ENCODE peak calls at places on chromosomes 11 and 22, in ten cellular contexts. S is A549, B is AG04450, Q is foreskin keratinocyte, K is GM12878, F is colonic mucosa, X is prostate gland, C is endodermal cell, D is kidney epithelial cell, I is heart right ventricle. O is an unnamed sample.

GRCh38 chr22:39026509-39027150 is 5.7 kb downstream of the APOBEC3D start:
- DNase-seq in X (no peak), D (no peak), Q (no peak), S (no peak), K (no peak), C (no peak), F (no peak), I (no peak), B (no peak), O (no peak)

GRCh38 chr11:85835729-85836128 is 19.5 kb upstream of the CCDC83 start:
- DNase-seq in F (no peak), S (no peak), C (no peak), D (no peak), B (no peak), K (no peak), I (no peak), Q (no peak), X (no peak), O (no peak)

GRCh38 chr11:69249641-69250502 is 44.1 kb upstream of the MYEOV start:
- DNase-seq in K (no peak), S (no peak), X (no peak), C (peak), Q (peak), F (no peak), B (peak), D (no peak), I (no peak), O (no peak)

GRCh38 chr11:61827573-61828378 is at the start of gene FADS2:
- DNase-seq in D (peak), K (peak), S (peak), B (peak), C (peak), F (peak), I (peak), X (peak), Q (peak), O (peak)

GRCh38 chr11:119377112-119377901 is 4.2 kb downstream of the USP2 start:
- DNase-seq in Q (no peak), B (no peak), S (no peak), D (no peak), C (no peak), I (no peak), K (no peak), F (no peak), X (no peak), O (no peak)

GRCh38 chr11:62392944-62393628 is 25.7 kb upstream of the SCGB1A1 start:
- DNase-seq in C (no peak), Q (peak), X (peak), S (peak), D (no peak), F (no peak), B (no peak), I (no peak), K (no peak), O (no peak)

GRCh38 chr11:111913997-111914396 is 1.5 kb downstream of the HSPB2 start:
- DNase-seq in Q (peak), X (no peak), I (peak), F (no peak), K (no peak), C (no peak), D (no peak), S (no peak), B (no peak), O (peak)

GRCh38 chr11:36098976-36099375 is 155.1 kb downstream of the LDLRAD3 start:
- DNase-seq in B (no peak), F (no peak), X (no peak), K (no peak), D (no peak), Q (no peak), S (no peak), C (peak), I (no peak), O (no peak)

GRCh38 chr22:43128928-43129424 is 14.2 kb downstream of the MCAT start:
- DNase-seq in X (no peak), F (peak), Q (no peak), I (no peak), K (no peak), D (no peak), B (no peak), C (no peak), S (no peak), O (no peak)

GRCh38 chr22:47515384-47516125 is 753.1 kb downstream of the TBC1D22A start:
- DNase-seq in K (no peak), B (no peak), C (no peak), X (no peak), Q (no peak), D (no peak), F (no peak), I (no peak), S (peak), O (no peak)

DNA sequence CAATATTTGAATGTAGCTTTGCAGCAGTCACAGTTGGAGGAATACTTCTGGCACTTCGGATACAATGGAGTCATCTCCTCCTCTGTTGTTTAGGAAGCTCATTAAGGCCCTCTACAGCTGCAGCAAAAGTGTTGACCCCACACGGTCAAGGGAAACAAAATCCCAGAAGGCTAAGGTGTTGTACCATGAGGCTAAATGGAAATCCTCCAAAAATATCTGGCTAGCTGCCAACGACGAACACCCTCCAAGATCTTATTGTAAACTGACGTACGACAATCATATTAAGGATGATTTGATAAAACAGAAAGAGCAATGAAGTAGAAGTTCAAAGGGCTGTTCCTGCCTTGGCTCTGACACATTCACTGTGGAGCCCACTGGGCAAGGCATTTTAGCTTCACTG is 4.0 kb downstream of the POGLUT3 start:
- DNase-seq in D (no peak), X (no peak), B (no peak), S (no peak), F (no peak), C (no peak), Q (no peak), K (no peak), I (no peak), O (no peak)
- TF ChIP-seq CTCF in D (no peak), X (no peak), B (no peak), S (no peak), F (no peak), C (no peak), Q (no peak), K (no peak), I (no peak), O (no peak)

GRCh38 chr11:440065-441042 is 1.5 kb downstream of the ANO9 start:
- DNase-seq in F (peak), K (no peak), C (no peak), S (peak), I (no peak), Q (no peak), D (no peak), B (no peak), X (no peak), O (no peak)
- TF ChIP-seq CTCF in F (peak), K (peak), C (peak), S (no peak), I (no peak), Q (peak), D (peak), B (peak), X (no peak), O (peak)

GRCh38 chr11:95519912-95520311 is 269.7 kb downstream of the FAM76B start:
- DNase-seq in K (no peak), B (no peak), C (no peak), I (no peak), Q (no peak), S (no peak), D (no peak), X (no peak), F (no peak), O (no peak)
- TF ChIP-seq CTCF in K (no peak), B (no peak), C (no peak), I (no peak), Q (no peak), S (no peak), D (no peak), X (no peak), F (no peak), O (no peak)

DNA sequence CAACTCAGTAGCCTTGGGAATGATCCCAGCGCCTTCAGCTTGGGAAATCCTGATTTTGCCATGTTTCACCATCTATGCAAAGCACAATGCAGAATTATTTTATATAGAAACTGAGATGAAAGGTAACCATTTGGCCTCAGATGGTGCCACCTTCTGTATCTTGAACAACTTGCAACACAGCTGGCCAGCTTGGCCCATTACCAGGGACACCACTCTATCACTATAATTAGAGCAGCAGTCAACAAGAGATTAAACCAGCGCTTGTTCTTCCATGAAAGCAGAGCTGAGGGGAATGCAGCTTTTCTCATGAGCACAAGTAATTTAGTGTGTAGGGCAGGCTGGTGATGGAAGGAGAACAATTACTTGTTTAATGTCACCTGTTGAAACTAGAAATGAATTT is 6.7 kb upstream of the ZDHHC13 start:
- DNase-seq in X (no peak), Q (no peak), I (peak), F (no peak), C (no peak), D (no peak), B (no peak), S (no peak), K (no peak), O (no peak)
- TF ChIP-seq CTCF in X (no peak), Q (peak), I (no peak), F (no peak), C (no peak), D (no peak), B (no peak), S (no peak), K (no peak), O (no peak)

GRCh38 chr11:37449146-37449545 is 851.1 kb upstream of the RAG2 start:
- DNase-seq in S (peak), C (peak), B (peak), D (no peak), X (no peak), Q (peak), I (no peak), K (no peak), F (no peak), O (peak)
- TF ChIP-seq CTCF in S (no peak), C (peak), B (peak), D (peak), X (no peak), Q (peak), I (no peak), K (peak), F (no peak), O (peak)

GRCh38 chr22:22371031-22371541 is 126.5 kb downstream of the VPREB1 start:
- DNase-seq in Q (no peak), B (no peak), D (no peak), I (peak), C (peak), F (no peak), S (no peak), K (no peak), X (no peak), O (no peak)
- TF ChIP-seq CTCF in Q (no peak), B (peak), D (no peak), I (no peak), C (peak), F (no peak), S (no peak), K (peak), X (no peak), O (peak)